ENCODE peak calls at places on chromosome 13, in four cellular contexts. F is fibroblast of mammary gland; V is activated T-cell treated with anti-CD3 and anti-CD28 coated beads, Interleukin-2, amount 50 U/mL, for 72 hours; H is HTR-8/SVneo. J is an unnamed sample.

GRCh38 chr13:65638572-65639168 is 1591.5 kb downstream of the PCDH9 start:
- DNase-seq in H (peak), F (peak), V (no peak), J (peak)

GRCh38 chr13:109509154-109509905 is 277.1 kb downstream of the IRS2 start:
- DNase-seq in H (no peak), V (no peak), F (peak), J (no peak)

GRCh38 chr13:98445340-98446233 is 131.3 kb downstream of the STK24 start:
- DNase-seq in V (peak), F (peak), H (peak), J (no peak)

GRCh38 chr13:99982021-99982740 is 597 bp downstream of the ZIC2 start:
- DNase-seq in H (no peak), F (no peak), V (no peak), J (no peak)

GRCh38 chr13:73548444-73548843 is 489.6 kb downstream of the KLF5 start:
- DNase-seq in H (no peak), F (no peak), V (no peak), J (no peak)

GRCh38 chr13:112638157-112638750 is 50.3 kb upstream of the TUBGCP3 start:
- DNase-seq in H (no peak), V (no peak), F (no peak), J (no peak)

GRCh38 chr13:62194371-62194770 is 778.7 kb upstream of the PCDH20 start:
- DNase-seq in V (no peak), F (no peak), H (no peak), J (no peak)

GRCh38 chr13:68173111-68173510 is 943.0 kb upstream of the PCDH9 start:
- DNase-seq in F (peak), H (no peak), V (no peak), J (no peak)

GRCh38 chr13:21086929-21087328 is 25.5 kb upstream of the LATS2 start:
- DNase-seq in F (no peak), V (no peak), H (no peak), J (no peak)

GRCh38 chr13:65488606-65489005 is 1741.5 kb downstream of the PCDH9 start:
- DNase-seq in V (no peak), H (no peak), F (no peak), J (no peak)

GRCh38 chr13:45417790-45418534 is at the start of gene SLC25A30:
- DNase-seq in V (peak), H (peak), F (peak), J (peak)

GRCh38 chr13:21106089-21106488 is 44.7 kb upstream of the LATS2 start:
- DNase-seq in H (peak), F (no peak), V (no peak), J (no peak)

GRCh38 chr13:49214917-49215376 is 5.2 kb upstream of the MLNR start:
- DNase-seq in H (no peak), F (no peak), V (peak), J (no peak)

GRCh38 chr13:110616103-110617101 is 1.1 kb downstream of the NAXD start:
- DNase-seq in H (no peak), F (peak), V (peak), J (no peak)

GRCh38 chr13:65914707-65915106 is 1315.4 kb downstream of the PCDH9 start:
- DNase-seq in H (no peak), V (no peak), F (peak), J (no peak)

GRCh38 chr13:38752726-38753125 is 65.8 kb downstream of the FREM2 start:
- DNase-seq in F (no peak), H (no peak), V (no peak), J (no peak)

GRCh38 chr13:98300956-98301641 is 124.0 kb upstream of the RNF113B start:
- DNase-seq in V (no peak), H (no peak), F (no peak), J (no peak)

GRCh38 chr13:49421391-49421790 is 22.5 kb downstream of the CAB39L start:
- DNase-seq in H (no peak), F (peak), V (peak), J (no peak)

GRCh38 chr13:95298971-95299627 is 2.2 kb downstream of the ABCC4 start:
- DNase-seq in V (peak), F (peak), H (no peak), J (no peak)

GRCh38 chr13:100338265-100338664 is 249.4 kb downstream of the PCCA start:
- DNase-seq in F (peak), V (no peak), H (no peak), J (peak)

GRCh38 chr13:24713022-24713421 is 32.8 kb downstream of the ATP12A start:
- DNase-seq in V (no peak), F (no peak), H (no peak), J (no peak)

GRCh38 chr13:22432690-22433089 is 748.1 kb upstream of the SGCG start:
- DNase-seq in H (no peak), F (no peak), V (no peak), J (no peak)

GRCh38 chr13:45119990-45120864 is at the start of gene GTF2F2:
- DNase-seq in F (peak), V (peak), H (peak), J (peak)

GRCh38 chr13:84946144-84946543 is 853.1 kb downstream of the SLITRK6 start:
- DNase-seq in F (no peak), H (no peak), V (no peak), J (no peak)

GRCh38 chr13:108828053-108828806 is 198.8 kb downstream of the MYO16 start:
- DNase-seq in F (no peak), V (no peak), H (no peak), J (no peak)

GRCh38 chr13:26255717-26256277 is 1.9 kb downstream of the CDK8 start:
- DNase-seq in F (peak), H (peak), V (no peak), J (no peak)

GRCh38 chr13:79913141-79913827 is 427.6 kb downstream of the SPRY2 start:
- DNase-seq in H (no peak), V (no peak), F (no peak), J (no peak)

J was measured in smooth muscle cell of the brain vasculature.